ENCODE peak calls at places on chromosomes 6 and 20, in four cellular contexts. One of them, this sample, is unnamed.

GRCh38 chr6:79313254-79313653 is 78.8 kb upstream of the HMGN3 start:
- DNase-seq in astrocyte of the spinal cord: no peak
- DNase-seq in foreskin fibroblast: no peak
- DNase-seq in GM12878: no peak
- DNase-seq in this sample: peak; percentile 67

GRCh38 chr20:12838261-12838866 is 170.4 kb upstream of the SPTLC3 start:
- DNase-seq in astrocyte of the spinal cord: no peak
- DNase-seq in foreskin fibroblast: no peak
- DNase-seq in GM12878: no peak
- DNase-seq in this sample: no peak

GRCh38 chr6:134176283-134176975 is 124.0 kb upstream of the SLC2A12 start:
- DNase-seq in astrocyte of the spinal cord: peak; percentile 65
- DNase-seq in foreskin fibroblast: peak; percentile 55
- DNase-seq in GM12878: no peak
- DNase-seq in this sample: peak; percentile 72

GRCh38 chr6:64996301-64996700 is 710.7 kb downstream of the EYS start:
- DNase-seq in astrocyte of the spinal cord: no peak
- DNase-seq in foreskin fibroblast: no peak
- DNase-seq in GM12878: no peak
- DNase-seq in this sample: peak; percentile 11

GRCh38 chr6:44645276-44645675 is 257.8 kb downstream of the CDC5L start:
- DNase-seq in astrocyte of the spinal cord: no peak
- DNase-seq in foreskin fibroblast: no peak
- DNase-seq in GM12878: no peak
- DNase-seq in this sample: no peak

GRCh38 chr20:25177890-25178321 is 17.6 kb upstream of the ENTPD6 start:
- DNase-seq in astrocyte of the spinal cord: peak; percentile 50
- DNase-seq in foreskin fibroblast: no peak
- DNase-seq in GM12878: no peak
- DNase-seq in this sample: no peak

GRCh38 chr6:3355358-3356055 is 96.8 kb downstream of the PSMG4 start:
- DNase-seq in astrocyte of the spinal cord: peak; percentile 62
- DNase-seq in foreskin fibroblast: peak; percentile 57
- DNase-seq in GM12878: no peak
- DNase-seq in this sample: peak; percentile 42

GRCh38 chr6:121666809-121667208 is 231.4 kb downstream of the GJA1 start:
- DNase-seq in astrocyte of the spinal cord: peak; percentile 85
- DNase-seq in foreskin fibroblast: peak; percentile 88
- DNase-seq in GM12878: no peak
- DNase-seq in this sample: peak; percentile 83

GRCh38 chr20:47960277-47960676 is 175.0 kb upstream of the SULF2 start:
- DNase-seq in astrocyte of the spinal cord: no peak
- DNase-seq in foreskin fibroblast: no peak
- DNase-seq in GM12878: no peak
- DNase-seq in this sample: no peak

GRCh38 chr6:29813809-29814208 is 13.8 kb upstream of the HLA-G start:
- DNase-seq in astrocyte of the spinal cord: no peak
- DNase-seq in foreskin fibroblast: peak; percentile 37
- DNase-seq in GM12878: no peak
- DNase-seq in this sample: peak; percentile 70

GRCh38 chr6:11142296-11143027 is 30.9 kb upstream of the ERVFRD-1 start:
- DNase-seq in astrocyte of the spinal cord: no peak
- DNase-seq in foreskin fibroblast: peak; percentile 37
- DNase-seq in GM12878: no peak
- DNase-seq in this sample: no peak

GRCh38 chr6:144840619-144841018 is 555.5 kb downstream of the UTRN start:
- DNase-seq in astrocyte of the spinal cord: peak; percentile 26
- DNase-seq in foreskin fibroblast: no peak
- DNase-seq in GM12878: no peak
- DNase-seq in this sample: no peak

GRCh38 chr20:54118220-54119001 is 48.0 kb upstream of the BCAS1 start:
- DNase-seq in astrocyte of the spinal cord: no peak
- DNase-seq in foreskin fibroblast: no peak
- DNase-seq in GM12878: no peak
- DNase-seq in this sample: peak; percentile 52

This sample was measured in renal cortical epithelial cell.